ENCODE peak calls at places on chromosomes 16 and 17, in five cellular contexts. Z is non-pigmented ciliary epithelial cell, L is HEK293T, A is AG08395, D is neural progenitor cell. U is an unnamed sample.

GRCh38 chr16:89025636-89026035 is 48.6 kb upstream of the CBFA2T3 start:
- DNase-seq in Z (no peak), A (no peak), D (no peak), L (no peak), U (no peak)

GRCh38 chr16:89120921-89121351 is 27.3 kb downstream of the ACSF3 start:
- DNase-seq in L (no peak), Z (no peak), D (no peak), A (no peak), U (no peak)

GRCh38 chr16:2006317-2006716 is 3.3 kb downstream of the ZNF598 start:
- DNase-seq in D (no peak), L (no peak), A (no peak), Z (no peak), U (no peak)

GRCh38 chr16:66979011-66979717 is 9.2 kb upstream of the CES4A start:
- DNase-seq in L (no peak), A (peak; percentile 27), Z (no peak), D (no peak), U (no peak)

GRCh38 chr17:7109461-7110322 is 4.9 kb downstream of the ASGR2 start:
- DNase-seq in Z (no peak), D (no peak), A (no peak), L (no peak), U (no peak)

GRCh38 chr16:78072275-78072674 is 27.2 kb upstream of the WWOX start:
- DNase-seq in A (no peak), L (no peak), Z (no peak), D (no peak), U (no peak)

GRCh38 chr17:63078707-63079106 is 112.7 kb downstream of the TANC2 start:
- DNase-seq in Z (no peak), A (no peak), L (no peak), D (no peak), U (no peak)

GRCh38 chr17:27181935-27182334 is 112.0 kb upstream of the WSB1 start:
- DNase-seq in A (no peak), L (no peak), D (no peak), Z (no peak), U (no peak)

GRCh38 chr17:2815781-2816185 is 19.5 kb downstream of the RAP1GAP2 start:
- DNase-seq in D (peak; percentile 66), A (no peak), Z (no peak), L (no peak), U (no peak)

GRCh38 chr17:58084317-58084981 is 1.2 kb downstream of the DYNLL2 start:
- DNase-seq in D (peak; percentile 54), Z (no peak), A (no peak), L (no peak), U (no peak)

GRCh38 chr17:69672924-69673323 is 258.4 kb downstream of the MAP2K6 start:
- DNase-seq in A (peak; percentile 70), L (no peak), Z (peak; percentile 93), D (no peak), U (no peak)

GRCh38 chr17:68591583-68591982 is 9.6 kb downstream of the FAM20A start:
- DNase-seq in A (no peak), L (no peak), Z (no peak), D (peak; percentile 38), U (peak; percentile 44)

U was measured in neuronal stem cell.